ENCODE peak calls at places on chromosomes 3 and 15, in five cellular contexts. C, I, L, B and E are unnamed samples.

GRCh38 chr3:190558796-190559195 is 44.9 kb downstream of the IL1RAP start:
- DNase-seq in C (no peak), I (no peak), L (no peak), B (no peak), E (no peak)

GRCh38 chr3:20852712-20853111 is 666.7 kb upstream of the SGO1 start:
- DNase-seq in C (no peak), I (no peak), L (no peak), B (no peak), E (no peak)

GRCh38 chr15:83356516-83357399 is 72.3 kb upstream of the BNC1 start:
- DNase-seq in C (no peak), I (no peak), L (no peak), B (no peak), E (no peak)

GRCh38 chr3:112321867-112322652 is 10.9 kb upstream of the CD200 start:
- DNase-seq in C (no peak), I (no peak), L (no peak), B (no peak), E (peak)

GRCh38 chr3:10697918-10698317 is 118.1 kb upstream of the SLC6A11 start:
- DNase-seq in C (no peak), I (no peak), L (no peak), B (no peak), E (no peak)

GRCh38 chr3:71039332-71039731 is 544.2 kb downstream of the FOXP1 start:
- DNase-seq in C (no peak), I (no peak), L (no peak), B (no peak), E (no peak)

GRCh38 chr15:69392352-69392751 is 21.8 kb upstream of the KIF23 start:
- DNase-seq in C (no peak), I (no peak), L (no peak), B (no peak), E (no peak)

GRCh38 chr3:134337511-134338200 is 36.6 kb downstream of the AMOTL2 start:
- DNase-seq in C (no peak), I (no peak), L (no peak), B (no peak), E (no peak)

GRCh38 chr3:2838533-2839157 is 271.5 kb downstream of the IL5RA start:
- DNase-seq in C (no peak), I (no peak), L (no peak), B (no peak), E (peak)

GRCh38 chr3:148991219-148992026 is at the start of gene GYG1:
- DNase-seq in C (peak), I (peak), L (peak), B (peak), E (peak)

GRCh38 chr3:19148768-19149091 is 420 bp downstream of the KCNH8 start:
- DNase-seq in C (no peak), I (no peak), L (peak), B (peak), E (no peak)

GRCh38 chr3:196813903-196814302 is 53.8 kb upstream of the SENP5 start:
- DNase-seq in C (no peak), I (no peak), L (no peak), B (no peak), E (no peak)

GRCh38 chr3:54999801-55000200 is 71.9 kb upstream of the LRTM1 start:
- DNase-seq in C (no peak), I (no peak), L (peak), B (no peak), E (peak)

GRCh38 chr3:108089544-108089943 is 1.3 kb downstream of the CD47 start:
- DNase-seq in C (no peak), I (no peak), L (peak), B (peak), E (peak)

GRCh38 chr3:99242271-99242670 is 340.8 kb upstream of the DCBLD2 start:
- DNase-seq in C (peak), I (no peak), L (no peak), B (no peak), E (no peak)

GRCh38 chr15:70488002-70488605 is 275.3 kb downstream of the UACA start:
- DNase-seq in C (peak), I (no peak), L (peak), B (peak), E (peak)

GRCh38 chr3:28334552-28334951 is 14.0 kb upstream of the ZCWPW2 start:
- DNase-seq in C (no peak), I (no peak), L (no peak), B (no peak), E (no peak)

GRCh38 chr3:112390783-112391641 is 58.1 kb downstream of the CD200 start:
- DNase-seq in C (peak), I (no peak), L (no peak), B (peak), E (no peak)

GRCh38 chr3:73508330-73508954 is 116.3 kb downstream of the PDZRN3 start:
- DNase-seq in C (peak), I (no peak), L (peak), B (peak), E (peak)

GRCh38 chr15:66864871-66865281 is 162.8 kb downstream of the SMAD6 start:
- DNase-seq in C (no peak), I (no peak), L (no peak), B (no peak), E (no peak)

GRCh38 chr15:57654136-57654845 is 52.2 kb upstream of the POLR2M start:
- DNase-seq in C (peak), I (no peak), L (no peak), B (no peak), E (peak)

GRCh38 chr3:151940481-151940880 is 67.0 kb downstream of the SUCNR1 start:
- DNase-seq in C (no peak), I (no peak), L (no peak), B (no peak), E (no peak)

GRCh38 chr15:39969871-39970270 is 36.0 kb downstream of the EIF2AK4 start:
- DNase-seq in C (peak), I (no peak), L (no peak), B (no peak), E (peak)

GRCh38 chr15:90174140-90174891 is 26.8 kb upstream of the SEMA4B start:
- DNase-seq in C (no peak), I (no peak), L (no peak), B (peak), E (peak)

GRCh38 chr3:178672263-178672662 is 136.0 kb downstream of the KCNMB2 start:
- DNase-seq in C (no peak), I (no peak), L (no peak), B (no peak), E (no peak)

GRCh38 chr3:195411831-195412230 is 31.0 kb downstream of the ACAP2 start:
- DNase-seq in C (peak), I (no peak), L (no peak), B (no peak), E (no peak)

GRCh38 chr15:29827421-29827820 is 5.2 kb upstream of the TJP1 start:
- DNase-seq in C (no peak), I (no peak), L (no peak), B (no peak), E (no peak)

GRCh38 chr3:16728762-16729745 is 123.8 kb upstream of the DAZL start:
- DNase-seq in C (peak), I (no peak), L (no peak), B (no peak), E (no peak)